ENCODE peak calls at places on chromosome 1, in six cellular contexts. I is HepG2, W is A549, Y is K562, M is endothelial cell of umbilical vein, L is GM12878. D is an unnamed sample.
A peak's percentile ranks its signal among the peaks of the same experiment; 100 is the strongest.

GRCh38 chr1:39102537-39103320 is 76.6 kb downstream of the NDUFS5 start:
- DNase-seq in I (peak; percentile 53), W (peak; percentile 67), Y (peak; percentile 66), M (peak; percentile 74), L (peak; percentile 84), D (peak; percentile 88)

GRCh38 chr1:117335376-117336086 is 31.7 kb upstream of the MAN1A2 start:
- DNase-seq in I (no peak), W (no peak), Y (no peak), M (no peak), L (no peak), D (no peak)

GRCh38 chr1:183278736-183279591 is 92.9 kb downstream of the LAMC2 start:
- DNase-seq in I (no peak), W (no peak), Y (no peak), M (peak; percentile 75), L (no peak), D (peak; percentile 78)

GRCh38 chr1:6985528-6986276 is 200.4 kb downstream of the CAMTA1 start:
- DNase-seq in I (no peak), W (no peak), Y (no peak), M (no peak), L (no peak), D (no peak)

GRCh38 chr1:97904528-97904927 is 16.3 kb downstream of the DPYD start:
- DNase-seq in I (no peak), W (no peak), Y (no peak), M (peak; percentile 14), L (no peak), D (peak; percentile 65)

GRCh38 chr1:24864409-24864808 is 65.7 kb downstream of the RUNX3 start:
- DNase-seq in I (peak; percentile 75), W (no peak), Y (no peak), M (peak; percentile 67), L (no peak), D (peak; percentile 66)

GRCh38 chr1:224193319-224193966 is 10.4 kb downstream of the DEGS1 start:
- DNase-seq in I (no peak), W (no peak), Y (peak; percentile 10), M (no peak), L (no peak), D (no peak)

GRCh38 chr1:59013276-59013927 is 229.6 kb upstream of the JUN start:
- DNase-seq in I (no peak), W (no peak), Y (no peak), M (peak; percentile 76), L (no peak), D (no peak)

GRCh38 chr1:91769698-91770232 is 116.2 kb downstream of the TGFBR3 start:
- DNase-seq in I (no peak), W (no peak), Y (no peak), M (no peak), L (no peak), D (no peak)

DNA sequence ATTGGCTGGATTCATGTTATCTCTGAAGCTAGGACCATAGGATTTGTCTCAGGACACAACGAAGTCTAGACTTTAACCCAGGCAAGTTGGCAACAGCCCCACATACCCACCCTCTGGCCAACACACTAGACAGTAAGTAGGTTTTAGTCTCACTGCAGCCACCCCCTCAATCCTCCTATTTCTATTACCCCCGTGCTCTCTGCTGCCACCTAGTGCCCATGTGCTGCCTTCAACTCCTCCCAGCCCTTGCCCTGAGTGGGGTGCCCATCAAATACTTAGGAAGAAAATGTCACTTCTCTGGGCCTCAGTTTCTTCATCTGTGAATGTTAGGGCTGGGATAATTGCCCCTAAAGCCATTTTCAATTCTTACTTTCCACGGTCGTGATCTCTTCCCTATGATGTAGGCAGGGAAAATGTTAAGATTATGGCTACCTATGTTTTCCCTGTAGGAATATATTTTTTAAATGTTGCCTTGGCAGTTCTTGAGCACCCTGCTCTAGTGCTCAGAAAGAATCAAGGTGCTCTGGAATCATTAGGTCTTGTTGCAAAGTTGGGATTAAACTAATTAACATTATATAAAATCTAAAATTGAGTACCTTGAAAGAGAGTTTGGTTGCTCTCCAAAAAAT is 213.0 kb downstream of the LMX1A start:
- DNase-seq in I (peak; percentile 6), W (no peak), Y (peak; percentile 74), M (no peak), L (no peak), D (peak; percentile 35)
- TF ChIP-seq MYC in I (no peak), W (no peak), Y (no peak), M (no peak), L (no peak), D (no peak)

DNA sequence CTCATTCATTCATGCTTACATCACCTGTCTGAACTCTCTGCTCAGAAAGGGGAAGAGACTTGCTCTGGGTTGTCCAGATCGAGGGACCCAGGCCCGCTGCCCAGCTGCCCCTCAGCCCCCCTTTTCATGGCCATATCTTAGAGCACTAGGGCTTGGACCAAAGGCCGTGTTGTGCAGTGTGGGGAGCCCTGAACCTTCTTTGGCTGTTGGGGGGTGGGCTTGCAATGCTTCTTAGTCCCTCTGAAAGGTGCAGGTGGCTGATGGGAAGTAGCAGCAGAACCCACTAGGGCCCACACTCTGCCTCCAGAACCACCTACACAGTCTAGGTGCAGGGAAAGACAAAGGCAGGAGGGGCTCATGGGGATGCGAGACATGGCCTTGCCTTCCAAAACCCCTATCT is 2.3 kb upstream of the HPCA start:
- DNase-seq in I (no peak), W (no peak), Y (no peak), M (no peak), L (no peak), D (no peak)
- H3K4me3 ChIP-seq in I (no peak overlapping the region), W (no peak overlapping the region), Y (no peak overlapping the region), M (no peak overlapping the region), L (no peak overlapping the region), D (no peak overlapping the region)

GRCh38 chr1:67832737-67833594 is at the start of gene GNG12:
- DNase-seq in I (no peak), W (peak; percentile 63), Y (peak; percentile 68), M (peak; percentile 83), L (no peak), D (no peak)
- TF ChIP-seq MYC in I (no peak), W (no peak), Y (no peak), M (peak; percentile 5), L (no peak), D (no peak)

GRCh38 chr1:178238722-178239510 is 145.0 kb downstream of the RASAL2 start:
- DNase-seq in I (peak; percentile 91), W (peak; percentile 72), Y (no peak), M (peak; percentile 72), L (no peak), D (peak; percentile 42)
- H3K4me3 ChIP-seq in I (no peak overlapping the region), W (no peak overlapping the region), Y (no peak overlapping the region), M (no peak overlapping the region), L (no peak overlapping the region), D (no peak overlapping the region)

GRCh38 chr1:3702990-3703728 is 49.1 kb upstream of the CCDC27 start:
- DNase-seq in I (no peak), W (no peak), Y (no peak), M (no peak), L (no peak), D (no peak)
- TF ChIP-seq MYC in I (no peak), W (no peak), Y (no peak), M (no peak), L (no peak), D (no peak)

D was measured in NB4.